ENCODE peak calls at places on chromosomes 4 and X, in five cellular contexts. I is stimulated activated CD4-positive, alpha-beta T cell treated with anti-CD3 and anti-CD28 coated beads, Interleukin-4, amount 100 ng/mL, for 24 hours; P is adrenal gland; D is stimulated activated naive CD8-positive, alpha-beta T cell treated with anti-CD3 and anti-CD28 coated beads, Interleukin-15, amount 100 ng/mL, for 72 hours; B is foreskin melanocyte. N is an unnamed sample.
A peak's percentile ranks its signal among the peaks of the same experiment; 100 is the strongest.

GRCh38 chr4:109046549-109047171 is 255.8 kb downstream of the COL25A1 start:
- DNase-seq in D (no peak), I (no peak), P (peak; percentile 54), B (no peak), N (no peak)

GRCh38 chr4:107853444-107854325 is 29.0 kb downstream of the SGMS2 start:
- DNase-seq in B (peak; percentile 56), P (no peak), I (no peak), D (no peak), N (no peak)

GRCh38 chr4:110163327-110164070 is 34.9 kb downstream of the ELOVL6 start:
- DNase-seq in B (no peak), I (no peak), P (peak; percentile 62), D (no peak), N (no peak)

GRCh38 chr4:40990202-40990898 is 224.0 kb downstream of the APBB2 start:
- DNase-seq in D (no peak), I (no peak), B (peak; percentile 41), P (no peak), N (no peak)

GRCh38 chr4:118280501-118281218 is 72.1 kb downstream of the PRSS12 start:
- DNase-seq in B (no peak), I (peak; percentile 45), D (peak; percentile 28), P (peak; percentile 76), N (no peak)

GRCh38 chr4:174292473-174292872 is 8.8 kb downstream of the CEP44 start:
- DNase-seq in I (no peak), D (no peak), P (no peak), B (no peak), N (no peak)

GRCh38 chr4:155245105-155245504 is 36.7 kb downstream of the NPY2R start:
- DNase-seq in P (no peak), D (no peak), I (no peak), B (no peak), N (no peak)

GRCh38 chr4:184473265-184473514 is 1.2 kb downstream of the IRF2 start:
- DNase-seq in D (no peak), P (no peak), B (no peak), I (no peak), N (no peak)

GRCh38 chrX:20585782-20586181 is 319.1 kb upstream of the RPS6KA3 start:
- DNase-seq in I (no peak), P (no peak), B (no peak), D (no peak), N (no peak)

GRCh38 chr4:172578712-172579111 is 589.9 kb upstream of the GALNT7 start:
- DNase-seq in B (no peak), P (no peak), I (no peak), D (no peak), N (no peak)

GRCh38 chrX:23634181-23634580 is 33.1 kb upstream of the PRDX4 start:
- DNase-seq in I (no peak), B (no peak), D (no peak), P (no peak), N (no peak)

GRCh38 chr4:24657768-24658617 is 73.6 kb upstream of the DHX15 start:
- DNase-seq in D (peak; percentile 23), P (no peak), B (peak; percentile 89), I (no peak), N (peak; percentile 7)

GRCh38 chrX:57951666-57952319 is 41.5 kb upstream of the ZXDA start:
- DNase-seq in B (no peak), I (no peak), D (no peak), P (peak; percentile 54), N (peak; percentile 7)

GRCh38 chrX:33195698-33196097 is 15.7 kb downstream of the DMD start:
- DNase-seq in D (no peak), B (no peak), P (no peak), I (no peak), N (no peak)

GRCh38 chr4:18203936-18204335 is 182.4 kb upstream of the LCORL start:
- DNase-seq in P (no peak), D (no peak), I (no peak), B (no peak), N (no peak)

GRCh38 chrX:129706395-129707072 is 32.2 kb upstream of the XPNPEP2 start:
- DNase-seq in D (no peak), P (peak; percentile 74), B (no peak), I (no peak), N (no peak)

GRCh38 chr4:4619821-4620220 is 78.0 kb upstream of the STX18 start:
- DNase-seq in P (no peak), D (no peak), B (no peak), I (no peak), N (no peak)

GRCh38 chr4:37666625-37667071 is 19.5 kb downstream of the RELL1 start:
- DNase-seq in B (no peak), D (peak; percentile 35), P (peak; percentile 73), I (peak; percentile 7), N (no peak)

GRCh38 chrX:23902419-23902818 is 5.3 kb downstream of the APOO start:
- DNase-seq in D (no peak), B (no peak), P (no peak), I (no peak), N (no peak)

GRCh38 chr4:146343776-146344175 is 129.4 kb downstream of the REELD1 start:
- DNase-seq in P (no peak), I (no peak), D (no peak), B (no peak), N (no peak)

GRCh38 chr4:24163314-24163713 is 273.5 kb upstream of the PPARGC1A start:
- DNase-seq in P (no peak), B (no peak), D (no peak), I (no peak), N (no peak)

GRCh38 chrX:82998163-82998562 is 509.9 kb upstream of the POU3F4 start:
- DNase-seq in P (no peak), B (no peak), I (no peak), D (no peak), N (no peak)

GRCh38 chrX:1182211-1182610 is 30.2 kb downstream of the CRLF2 start:
- DNase-seq in P (no peak), D (no peak), I (peak; percentile 1), B (no peak), N (no peak)

GRCh38 chr4:139655116-139655515 is 10.5 kb upstream of the MGST2 start:
- DNase-seq in P (peak; percentile 63), B (no peak), D (peak; percentile 29), I (no peak), N (peak; percentile 15)

GRCh38 chr4:8239226-8239625 is 30.3 kb upstream of the HTRA3 start:
- DNase-seq in P (no peak), B (no peak), D (no peak), I (no peak), N (no peak)

GRCh38 chrX:41695464-41695863 is 6.7 kb downstream of the GPR34 start:
- DNase-seq in D (peak; percentile 26), B (no peak), P (no peak), I (peak; percentile 11), N (no peak)

GRCh38 chr4:2092653-2093000 is 33.5 kb downstream of the NAT8L start:
- DNase-seq in D (no peak), B (no peak), I (no peak), P (no peak), N (no peak)

GRCh38 chr4:139841464-139842195 is 176.0 kb downstream of the MGST2 start:
- DNase-seq in P (no peak), D (no peak), I (no peak), B (no peak), N (no peak)

GRCh38 chr4:158243071-158243470 is 32.8 kb downstream of the TMEM144 start:
- DNase-seq in P (no peak), D (no peak), I (no peak), B (no peak), N (no peak)

GRCh38 chrX:149903889-149904748 is 23.1 kb downstream of the MAGEA8 start:
- DNase-seq in P (no peak), B (peak; percentile 12), I (no peak), D (no peak), N (no peak)

GRCh38 chr4:183878571-183878970 is 26.5 kb upstream of the STOX2 start:
- DNase-seq in D (no peak), P (no peak), B (no peak), I (no peak), N (no peak)